ENCODE peak calls at places on chromosomes 16 and 17, in four cellular contexts. C is cardiac fibroblast, N is thyroid gland, S is A673. H is an unnamed sample.
A peak's percentile ranks its signal among the peaks of the same experiment; 100 is the strongest.

GRCh38 chr16:67406628-67407027 is 9.6 kb downstream of the ZDHHC1 start:
- DNase-seq in C (peak; percentile 80), N (no peak), S (no peak), H (peak; percentile 92)

GRCh38 chr16:55913717-55914116 is 38.5 kb upstream of the CES5A start:
- DNase-seq in C (no peak), N (no peak), S (no peak), H (no peak)

GRCh38 chr17:4584125-4584834 is at the start of gene SMTNL2:
- DNase-seq in S (peak; percentile 22), N (peak; percentile 12), C (no peak), H (no peak)

GRCh38 chr16:89808453-89808939 is 8.0 kb downstream of the FANCA start:
- DNase-seq in S (no peak), N (no peak), C (no peak), H (no peak)

GRCh38 chr16:58024673-58025350 is 742 bp upstream of the MMP15 start:
- DNase-seq in C (peak; percentile 21), N (peak; percentile 53), S (no peak), H (no peak)

GRCh38 chr16:588639-588888 is 1.3 kb upstream of the RAB40C start:
- DNase-seq in N (peak; percentile 55), C (peak; percentile 75), S (peak; percentile 69), H (no peak)

GRCh38 chr17:43545383-43545632 is 832 bp downstream of the ETV4 start:
- DNase-seq in S (peak; percentile 26), C (no peak), N (peak; percentile 33), H (no peak)

GRCh38 chr17:36578671-36579070 is 13.0 kb upstream of the DHRS11 start:
- DNase-seq in S (no peak), C (peak; percentile 37), N (no peak), H (no peak)

GRCh38 chr16:85921026-85921425 is 22.1 kb downstream of the IRF8 start:
- DNase-seq in S (no peak), N (no peak), C (no peak), H (no peak)

GRCh38 chr17:45087496-45087975 is 26.4 kb downstream of the NMT1 start:
- DNase-seq in C (peak; percentile 50), S (no peak), N (peak; percentile 88), H (no peak)

GRCh38 chr17:80872999-80873951 is 118.4 kb upstream of the CHMP6 start:
- DNase-seq in N (no peak), C (no peak), S (no peak), H (no peak)

GRCh38 chr16:27795992-27796614 is 246.2 kb downstream of the KATNIP start:
- DNase-seq in N (peak; percentile 72), C (peak; percentile 50), S (peak; percentile 49), H (no peak)

GRCh38 chr16:11354733-11355574 is 9.7 kb downstream of the RMI2 start:
- DNase-seq in C (no peak), N (no peak), S (no peak), H (no peak)

GRCh38 chr17:81097943-81098308 is 63.0 kb downstream of the BAIAP2 start:
- DNase-seq in C (no peak), N (no peak), S (no peak), H (no peak)

GRCh38 chr16:57761957-57762356 is 26.4 kb downstream of the KATNB1 start:
- DNase-seq in S (no peak), C (no peak), N (no peak), H (no peak)

GRCh38 chr16:71894229-71894920 is 956 bp upstream of the IST1 start:
- DNase-seq in S (peak; percentile 64), N (peak; percentile 43), C (peak; percentile 67), H (peak; percentile 24)

GRCh38 chr16:64450170-64450569 is 671.7 kb downstream of the CDH11 start:
- DNase-seq in S (no peak), N (no peak), C (peak; percentile 59), H (no peak)

GRCh38 chr16:85584192-85584757 is 28.8 kb upstream of the GSE1 start:
- DNase-seq in C (no peak), N (no peak), S (no peak), H (no peak)

GRCh38 chr16:78390828-78391227 is 291.4 kb downstream of the WWOX start:
- DNase-seq in S (no peak), N (no peak), C (no peak), H (no peak)

GRCh38 chr17:7323731-7324437 is 5.3 kb downstream of the NEURL4 start:
- DNase-seq in N (peak; percentile 35), S (peak; percentile 62), C (peak; percentile 48), H (no peak)

GRCh38 chr17:13736915-13737314 is 135.2 kb upstream of the HS3ST3A1 start:
- DNase-seq in C (peak; percentile 61), S (no peak), N (no peak), H (no peak)

GRCh38 chr16:66924527-66925321 is 611 bp downstream of the RRAD start:
- DNase-seq in N (peak; percentile 51), S (no peak), C (no peak), H (no peak)

GRCh38 chr16:21224800-21225199 is 8.7 kb upstream of the ANKS4B start:
- DNase-seq in S (no peak), C (no peak), N (no peak), H (no peak)

DNA sequence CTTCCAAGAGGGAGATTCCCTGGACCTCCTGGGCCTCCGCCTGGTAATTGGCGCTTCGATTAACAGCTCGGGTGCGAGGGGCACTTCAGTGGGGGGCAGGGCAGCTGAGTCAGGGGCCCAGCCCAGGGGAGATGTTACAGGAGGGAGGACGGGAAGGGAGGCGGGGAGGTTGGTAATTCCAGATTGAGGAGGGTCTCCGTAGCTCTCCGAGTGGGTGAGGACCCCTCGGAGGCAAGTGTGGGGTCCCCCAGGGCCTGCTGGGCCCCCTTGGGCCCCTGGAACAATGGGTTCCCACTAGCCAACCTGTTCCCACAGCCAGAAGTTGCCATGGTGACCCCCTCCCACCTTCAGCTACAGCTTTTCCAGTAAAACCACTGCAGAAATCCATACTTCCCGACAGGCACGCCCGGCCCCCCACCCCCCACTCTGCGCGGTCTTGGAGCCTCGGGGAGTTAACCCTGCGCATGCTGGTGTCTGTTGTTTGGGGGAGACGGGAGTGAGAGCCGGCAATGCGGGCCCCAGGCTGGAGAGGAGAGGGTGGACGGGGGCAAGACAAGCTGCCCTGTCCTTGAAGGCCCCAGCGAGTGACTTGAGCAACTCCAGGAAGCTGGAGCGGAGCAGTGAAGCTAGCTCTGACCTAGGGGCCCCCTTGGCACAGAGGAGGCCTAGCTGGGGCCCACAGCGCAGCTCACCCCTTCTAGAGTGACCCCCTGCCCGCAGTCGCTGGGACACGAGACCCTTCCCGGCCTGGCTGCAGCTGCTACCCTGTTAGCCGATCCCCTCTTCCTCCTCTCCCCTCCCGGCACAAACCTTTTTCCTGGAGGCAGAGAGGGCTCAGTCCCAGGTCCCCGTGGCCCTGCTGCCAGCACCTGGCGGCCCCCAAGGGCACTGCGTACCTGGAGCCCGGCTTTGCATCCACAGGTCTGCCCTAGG is 37.8 kb downstream of the TMEM235 start:
- DNase-seq in C (no peak), S (no peak), N (no peak), H (no peak)
- TF ChIP-seq CTCF in C (no peak), S (no peak), N (no peak), H (no peak)

GRCh38 chr17:57662644-57663308 is 82.3 kb downstream of the CCDC182 start:
- DNase-seq in C (peak; percentile 99), N (peak; percentile 92), S (peak; percentile 97), H (peak; percentile 96)
- H3K4me3 ChIP-seq in C (peak overlapping the region; percentile 9), N (no peak overlapping the region), S (peak overlapping the region; percentile 32), H (no peak overlapping the region)

GRCh38 chr17:31510273-31511175 is 119.0 kb downstream of the RAB11FIP4 start:
- DNase-seq in S (no peak), N (no peak), C (no peak), H (no peak)
- TF ChIP-seq CTCF in S (no peak), N (no peak), C (no peak), H (no peak)

DNA sequence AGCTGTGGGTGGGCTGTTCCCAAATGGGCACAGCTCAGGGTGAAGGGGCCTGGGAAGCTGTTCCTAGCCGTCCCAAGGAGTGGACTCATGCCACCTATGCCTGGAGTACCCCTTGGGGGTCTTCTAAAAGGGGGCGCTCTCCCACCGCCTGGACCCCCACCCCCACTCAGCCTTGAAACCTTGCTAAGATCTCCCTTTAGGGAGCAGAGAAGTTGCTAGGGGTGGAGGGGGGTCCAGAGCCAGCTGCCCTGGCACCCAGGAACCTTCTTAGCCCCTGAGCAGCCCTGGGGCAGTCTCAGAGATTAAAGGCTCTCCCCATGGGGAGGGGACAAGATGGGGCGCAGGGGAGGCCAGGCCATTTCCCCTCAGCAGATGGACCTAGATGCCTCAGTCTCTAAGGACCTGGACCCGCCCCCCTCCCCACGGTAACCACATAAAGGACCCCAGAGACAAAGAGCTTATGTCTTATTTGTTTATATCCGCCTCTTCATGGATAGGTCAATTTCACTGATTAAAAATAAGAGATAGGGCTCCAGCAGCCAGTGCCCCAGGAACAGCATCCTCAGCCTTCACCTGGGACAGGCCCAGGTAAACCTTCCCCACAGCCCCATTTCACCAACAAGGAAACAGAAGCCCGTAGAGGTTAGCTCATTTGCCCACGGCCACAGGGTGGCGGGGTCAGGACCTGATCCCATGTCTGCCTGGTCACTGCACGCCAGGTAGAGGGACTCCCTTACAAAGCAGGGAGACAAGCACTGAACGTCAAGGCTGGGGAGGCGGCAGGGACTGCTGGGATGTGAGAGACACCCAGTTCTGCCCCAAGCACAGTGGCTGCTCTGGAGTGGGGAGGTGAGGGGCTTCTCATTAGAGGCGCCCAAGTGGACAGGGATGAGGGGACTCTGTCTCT is 3.4 kb downstream of the MTSS2 start:
- DNase-seq in C (no peak), S (no peak), N (no peak), H (no peak)
- H3K4me3 ChIP-seq in C (no peak overlapping the region), S (no peak overlapping the region), N (no peak overlapping the region), H (peak overlapping the region; percentile 78)

H was measured in HFF-Myc.